ENCODE peak calls at places on chromosomes 12 and 14, in four cellular contexts. B, L, E and Q are unnamed samples. For H3K27me3, the result is how much of the 10 kb centered on the place peaks cover.

GRCh38 chr14:40494483-40494882 is 1062.2 kb upstream of the FBXO33 start:
- DNase-seq in B (no peak), E (no peak), L (no peak), Q (no peak)

GRCh38 chr12:101634724-101635123 is 40.0 kb downstream of the MYBPC1 start:
- DNase-seq in E (no peak), L (no peak), B (no peak), Q (no peak)

GRCh38 chr12:131137009-131137835 is 183.5 kb downstream of the ADGRD1 start:
- DNase-seq in B (no peak), E (no peak), L (no peak), Q (no peak)

GRCh38 chr14:68285421-68286179 is 466.0 kb downstream of the RAD51B start:
- DNase-seq in E (peak), L (peak), B (peak), Q (no peak)

GRCh38 chr14:38090506-38090905 is 117.2 kb upstream of the SSTR1 start:
- DNase-seq in B (no peak), L (no peak), E (no peak), Q (no peak)

GRCh38 chr14:37416264-37416663 is 178.8 kb downstream of the FOXA1 start:
- DNase-seq in E (no peak), L (no peak), B (no peak), Q (no peak)

GRCh38 chr14:84343637-84344036 is 1186.3 kb upstream of the FLRT2 start:
- DNase-seq in E (no peak), L (peak), B (no peak), Q (peak)

GRCh38 chr12:52873832-52874572 is 25.2 kb upstream of the KRT78 start:
- DNase-seq in E (peak), B (peak), L (peak), Q (peak)

GRCh38 chr12:120290541-120291312 is 976 bp downstream of the RNU4-2 start:
- DNase-seq in B (peak), L (no peak), E (peak), Q (no peak)

GRCh38 chr14:36580856-36581831 is 1.3 kb downstream of the NKX2-8 start:
- DNase-seq in B (peak), L (peak), E (no peak), Q (peak)

GRCh38 chr12:56119361-56119796 is 1.3 kb downstream of the ZC3H10 start:
- DNase-seq in L (peak), B (peak), E (peak), Q (peak)

GRCh38 chr12:45878630-45879255 is 111.6 kb downstream of the SCAF11 start:
- DNase-seq in E (peak), B (peak), L (peak), Q (peak)

GRCh38 chr12:100795193-100796179 is 910 bp downstream of the ANO4 start:
- DNase-seq in B (peak), L (peak), E (no peak), Q (no peak)

GRCh38 chr12:68532204-68532886 is 78.4 kb upstream of the RAP1B start:
- DNase-seq in L (peak), E (no peak), B (no peak), Q (no peak)

GRCh38 chr12:68530299-68530698 is 80.4 kb upstream of the RAP1B start:
- DNase-seq in E (no peak), L (no peak), B (no peak), Q (no peak)

GRCh38 chr12:68530965-68531364 is 79.7 kb upstream of the RAP1B start:
- DNase-seq in E (no peak), B (peak), L (peak), Q (no peak)

GRCh38 chr12:68529869-68530268 is 80.8 kb upstream of the RAP1B start:
- DNase-seq in B (no peak), E (no peak), L (no peak), Q (no peak)

GRCh38 chr12:68529466-68529865 is 81.2 kb upstream of the RAP1B start:
- DNase-seq in L (peak), B (peak), E (no peak), Q (no peak)
- H3K4me3 ChIP-seq in L (no peak), B (no peak), E (no peak), Q (no peak)

GRCh38 chr14:100887728-100888335 is 15.7 kb downstream of the RTL1 start:
- DNase-seq in L (peak), E (no peak), B (peak), Q (no peak)
- H3K27me3 ChIP-seq in L (under half), E (under half), B (under half), Q (under half)

DNA sequence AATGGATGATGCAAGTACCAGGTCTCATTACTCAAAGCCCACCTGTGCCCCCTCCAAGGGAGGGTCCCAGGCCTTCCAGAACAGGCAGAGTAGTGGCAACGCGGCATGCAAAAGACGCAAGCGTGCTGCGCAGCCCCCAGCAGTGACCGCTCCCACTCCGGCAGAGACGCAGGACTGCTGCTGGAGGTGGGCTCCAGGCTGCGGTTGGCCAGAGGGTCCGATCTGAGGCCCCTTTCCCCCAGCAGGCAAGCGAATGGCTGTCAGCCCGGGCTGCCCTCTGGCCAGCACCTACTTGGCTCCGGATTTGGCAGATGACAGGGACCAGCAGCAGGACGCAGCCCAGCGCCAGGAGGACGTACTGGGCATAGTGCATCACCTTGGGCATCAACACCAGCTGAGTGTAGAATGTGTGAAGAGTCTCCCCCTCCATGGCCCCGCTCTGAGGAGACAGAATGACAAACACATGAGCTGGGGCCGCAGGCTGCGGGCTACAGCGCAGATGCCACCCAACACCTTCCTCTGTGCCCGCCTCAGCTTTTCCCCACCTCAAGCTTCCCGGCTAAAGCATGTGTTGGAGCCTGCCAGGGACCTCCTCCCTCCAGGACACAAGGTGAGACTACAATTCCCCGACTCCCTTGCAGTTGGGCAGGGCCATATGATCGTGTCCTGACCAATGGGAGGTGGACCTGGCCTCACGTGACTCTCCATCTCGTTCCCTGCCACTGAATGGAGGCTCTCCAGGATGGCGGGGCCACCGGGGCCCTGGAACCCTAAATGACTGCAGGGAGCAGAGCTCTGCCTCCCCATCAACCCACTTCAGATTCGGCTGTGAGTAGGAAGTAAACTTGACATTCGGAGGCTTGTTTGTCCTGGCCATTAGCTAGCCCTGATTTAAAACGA is 77.3 kb downstream of the SCARB1 start:
- DNase-seq in B (no peak), L (peak), E (no peak), Q (peak)
- H3K4me3 ChIP-seq in B (no peak), L (peak), E (no peak), Q (peak)

DNA sequence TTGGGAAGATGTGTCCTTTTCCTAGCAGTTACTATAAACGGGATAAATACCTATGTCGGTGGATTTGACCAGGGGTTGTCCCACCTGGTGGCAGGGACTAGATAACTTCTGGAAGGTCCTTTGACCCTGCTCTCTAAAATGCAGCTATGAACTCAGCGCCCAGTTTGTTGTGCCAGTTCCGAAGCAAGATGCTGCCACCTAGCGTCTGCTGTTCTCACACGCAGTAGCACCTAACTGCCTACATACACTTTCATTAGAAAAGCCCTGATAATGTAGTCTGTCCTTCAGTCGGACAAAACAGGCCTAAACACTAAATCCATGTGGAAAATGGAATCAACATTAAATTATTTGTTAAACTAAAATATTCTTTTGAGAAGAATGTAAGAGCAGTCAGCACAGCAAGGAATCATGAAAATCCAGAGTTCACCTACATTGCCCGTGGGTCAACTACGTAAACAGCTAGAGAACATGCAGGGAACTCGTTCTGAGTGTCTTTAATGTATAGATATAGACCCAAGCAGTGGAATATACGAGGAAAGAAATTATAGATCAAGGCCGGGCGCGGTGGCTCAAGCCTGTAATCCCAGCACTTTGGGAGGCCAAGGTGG is 51.1 kb upstream of the CRACR2A start:
- DNase-seq in B (peak), L (peak), E (peak), Q (peak)
- H3K27me3 ChIP-seq in B (under half), L (under half), E (under half), Q (under half)

GRCh38 chr12:68521321-68521839 is 89.3 kb upstream of the RAP1B start:
- DNase-seq in L (peak), B (peak), E (no peak), Q (peak)

GRCh38 chr12:68521848-68522502 is 88.7 kb upstream of the RAP1B start:
- DNase-seq in B (peak), L (peak), E (no peak), Q (no peak)
- H3K4me3 ChIP-seq in B (peak), L (no peak), E (no peak), Q (no peak)